ENCODE peak calls at places on chromosomes 3 and 15, in nine cellular contexts. X is transverse colon, E is heart right ventricle, Y is astrocyte, H is GM06990, M is left lung, T is testis, K is heart left ventricle, R is body of pancreas. F is an unnamed sample. For H3K27me3, the result is how much of the 10 kb centered on the place peaks cover.

GRCh38 chr3:150075417-150075865 is 104.7 kb upstream of the PFN2 start:
- DNase-seq in M (no peak), E (no peak), X (no peak), T (no peak), K (no peak), R (no peak), Y (no peak), H (no peak), F (no peak)

GRCh38 chr15:26771168-26771916 is 1.5 kb downstream of the GABRB3 start:
- DNase-seq in X (no peak), E (peak), K (peak), R (peak), H (no peak), T (peak), Y (no peak), M (no peak), F (peak)

GRCh38 chr3:141393151-141394076 is 25.1 kb downstream of the ZBTB38 start:
- DNase-seq in R (no peak), H (no peak), K (no peak), E (no peak), X (no peak), M (peak), Y (no peak), T (peak), F (peak)

GRCh38 chr15:26158176-26158575 is 295.0 kb upstream of the ATP10A start:
- DNase-seq in K (no peak), Y (no peak), X (no peak), H (no peak), M (no peak), E (no peak), T (no peak), R (no peak), F (no peak)

GRCh38 chr3:132083583-132084372 is 49.0 kb upstream of the CPNE4 start:
- DNase-seq in T (no peak), Y (peak), M (no peak), H (no peak), E (no peak), R (no peak), X (no peak), K (no peak), F (no peak)

GRCh38 chr3:10495003-10495402 is 10.4 kb downstream of the ATP2B2 start:
- DNase-seq in R (peak), T (peak), H (no peak), Y (peak), E (peak), X (no peak), K (peak), M (peak), F (no peak)

GRCh38 chr3:152159328-152159727 is 109.4 kb upstream of the MBNL1 start:
- DNase-seq in T (no peak), E (no peak), R (no peak), Y (peak), K (no peak), X (peak), M (no peak), H (no peak), F (no peak)

GRCh38 chr3:31699309-31699953 is 166.7 kb downstream of the STT3B start:
- DNase-seq in X (no peak), E (no peak), R (no peak), T (no peak), H (no peak), K (no peak), M (no peak), Y (no peak), F (no peak)

GRCh38 chr15:63121382-63122001 is at the start of gene LACTB:
- DNase-seq in H (peak), Y (peak), R (peak), X (peak), T (peak), E (peak), M (peak), K (peak), F (peak)

GRCh38 chr3:191721983-191722382 is 261.0 kb downstream of the PYDC2 start:
- DNase-seq in H (no peak), Y (peak), M (no peak), X (no peak), K (no peak), R (peak), E (no peak), T (peak), F (no peak)

GRCh38 chr3:19932422-19932821 is 1.6 kb downstream of the EFHB start:
- DNase-seq in K (no peak), R (no peak), Y (no peak), M (no peak), T (no peak), E (no peak), X (no peak), H (no peak), F (no peak)

GRCh38 chr3:109118584-109118983 is 650 bp upstream of the MORC1 start:
- DNase-seq in H (no peak), E (no peak), Y (no peak), T (no peak), K (no peak), M (no peak), R (peak), X (no peak), F (no peak)

GRCh38 chr3:192079098-192079497 is 618.1 kb downstream of the PYDC2 start:
- DNase-seq in X (no peak), M (no peak), E (no peak), R (no peak), T (no peak), K (no peak), Y (no peak), H (no peak), F (no peak)

GRCh38 chr3:123652346-123652984 is 67.6 kb upstream of the HACD2 start:
- DNase-seq in E (peak), H (peak), Y (peak), K (peak), M (peak), R (peak), T (peak), X (peak), F (peak)

DNA sequence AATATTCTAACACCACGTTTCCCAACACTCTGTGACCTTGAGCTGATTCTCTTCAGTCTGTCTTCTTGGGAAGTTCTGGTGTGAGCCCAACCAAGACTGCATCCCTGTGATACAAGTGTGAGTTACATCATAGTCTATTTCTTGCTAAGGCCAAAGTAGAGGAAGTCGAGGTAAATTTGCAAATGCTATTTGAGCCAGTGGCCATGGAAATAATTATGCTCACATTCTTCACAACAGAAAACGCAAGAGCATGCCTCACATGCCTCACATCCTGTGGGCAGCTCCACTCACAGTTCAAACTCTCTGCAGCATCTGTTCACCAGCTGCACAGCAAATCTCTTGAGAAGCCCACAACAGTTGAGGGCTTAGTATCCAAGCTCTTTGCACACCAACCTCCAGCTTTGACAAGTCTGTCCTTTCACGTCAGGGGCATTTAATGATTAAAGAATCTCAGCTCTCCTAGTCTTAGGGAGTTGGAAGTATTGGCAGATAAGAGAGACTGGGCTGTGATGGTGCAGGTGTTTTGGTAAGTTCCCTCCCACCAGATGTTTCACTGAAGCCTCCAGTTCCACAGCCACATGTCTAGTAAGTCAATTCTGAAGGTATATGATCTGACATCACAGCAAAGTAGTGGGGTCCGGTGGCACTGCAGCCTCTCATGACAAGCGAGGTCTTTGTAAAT is 166.3 kb downstream of the SSR3 start:
- DNase-seq in K (peak), Y (peak), M (no peak), E (peak), H (peak), X (no peak), R (no peak), T (no peak), F (no peak)
- H3K27me3 ChIP-seq in K (under half), Y (under half), M (under half), E (under half), H (under half), X (under half), R (under half), T (under half), F (under half)

GRCh38 chr3:114624676-114625181 is 330.9 kb downstream of the TIGIT start:
- DNase-seq in Y (peak), T (peak), M (peak), X (peak), R (peak), K (peak), E (peak), H (no peak), F (peak)
- H3K4me3 ChIP-seq in Y (peak), T (peak), M (peak), X (peak), R (no peak), K (peak), E (peak), H (no peak), F (peak)

GRCh38 chr3:46891132-46891531 is 13.6 kb downstream of the PTH1R start:
- DNase-seq in T (no peak), E (no peak), Y (no peak), H (no peak), R (no peak), K (peak), M (no peak), X (no peak), F (peak)

GRCh38 chr3:46888705-46889104 is 11.2 kb downstream of the PTH1R start:
- DNase-seq in Y (no peak), M (no peak), K (no peak), T (no peak), H (no peak), R (no peak), E (no peak), X (no peak), F (peak)

GRCh38 chr3:46887980-46888494 is 10.5 kb downstream of the PTH1R start:
- DNase-seq in Y (no peak), E (no peak), T (no peak), H (no peak), X (no peak), K (no peak), M (no peak), R (no peak), F (no peak)

GRCh38 chr3:46889381-46890110 is 12.0 kb downstream of the PTH1R start:
- DNase-seq in R (no peak), T (no peak), Y (no peak), X (no peak), E (peak), H (no peak), M (no peak), K (peak), F (peak)

DNA sequence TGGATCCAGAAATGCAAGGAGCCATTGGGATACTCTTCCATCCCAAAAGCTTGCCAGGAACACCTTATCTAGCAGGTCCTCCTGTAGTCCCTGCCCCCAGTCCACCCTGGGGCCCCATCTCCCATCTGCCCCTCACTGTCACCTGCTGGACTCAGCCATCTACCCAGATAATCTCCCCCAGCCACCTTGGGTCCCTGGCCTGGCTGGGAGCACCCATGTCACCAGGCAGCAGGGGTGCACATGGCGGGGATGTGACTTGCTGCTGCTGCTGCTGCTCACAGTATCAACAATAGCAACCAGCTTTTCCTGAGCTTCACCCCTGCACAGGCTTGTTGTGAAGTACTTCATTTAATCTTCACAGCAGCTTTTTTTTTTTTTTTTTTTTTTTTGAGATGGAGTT is 12.6 kb downstream of the PTH1R start:
- DNase-seq in Y (no peak), E (no peak), R (no peak), H (no peak), M (no peak), X (no peak), K (no peak), T (no peak), F (peak)
- H3K27me3 ChIP-seq in Y (under half), E (under half), R (under half), H (under half), M (half or more), X (under half), K (under half), T (under half), F (under half)

GRCh38 chr15:69395460-69395859 is 18.7 kb upstream of the KIF23 start:
- DNase-seq in Y (no peak), T (no peak), E (no peak), K (no peak), X (no peak), M (no peak), R (no peak), H (no peak), F (no peak)

GRCh38 chr15:69394556-69395282 is 19.4 kb upstream of the KIF23 start:
- DNase-seq in H (peak), K (peak), E (peak), M (peak), R (peak), X (peak), Y (peak), T (peak), F (peak)

GRCh38 chr15:69395991-69396390 is 18.2 kb upstream of the KIF23 start:
- DNase-seq in E (no peak), H (no peak), X (no peak), K (no peak), M (no peak), T (no peak), Y (no peak), R (no peak), F (no peak)

GRCh38 chr15:69392352-69392751 is 21.8 kb upstream of the KIF23 start:
- DNase-seq in T (no peak), R (no peak), K (no peak), E (no peak), X (no peak), M (no peak), H (no peak), Y (no peak), F (no peak)

DNA sequence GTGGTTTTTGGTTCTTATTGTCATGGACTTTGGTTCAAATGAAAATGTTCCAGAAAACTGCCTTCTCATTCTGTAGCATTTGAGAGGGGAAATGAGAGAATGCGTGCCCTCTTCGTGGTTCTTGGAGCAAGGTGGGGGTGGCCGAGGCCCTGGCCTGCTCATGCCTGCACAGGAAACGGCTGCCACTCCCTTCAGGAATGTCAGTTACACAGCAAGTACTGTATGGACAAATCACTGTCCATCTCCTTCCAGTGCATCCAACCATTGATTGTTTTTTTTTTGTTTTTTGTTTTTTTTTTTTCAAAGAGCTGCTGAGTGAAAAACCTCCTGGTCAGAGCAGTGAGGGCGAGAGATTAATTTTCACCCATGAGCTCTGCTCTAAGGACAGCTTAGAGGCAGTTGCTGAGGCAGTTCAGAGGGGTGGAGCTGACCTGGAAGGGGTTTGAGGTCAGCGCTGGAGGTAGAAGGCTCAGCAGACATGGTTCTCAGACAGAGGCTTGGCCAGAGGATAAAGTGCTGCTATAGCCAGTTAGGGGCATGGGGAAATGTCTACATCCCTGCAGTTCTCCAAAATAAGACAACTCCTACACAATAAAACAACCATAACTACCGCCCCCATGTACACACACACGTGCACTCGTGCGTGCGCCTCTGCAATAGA is 20.2 kb upstream of the KIF23 start:
- DNase-seq in R (no peak), Y (no peak), H (no peak), E (no peak), T (no peak), M (no peak), K (no peak), X (no peak), F (no peak)
- H3K4me3 ChIP-seq in R (no peak), Y (no peak), H (no peak), E (no peak), T (no peak), M (no peak), K (no peak), X (no peak), F (no peak)

GRCh38 chr3:183921096-183921495 is 36.4 kb upstream of the PARL start:
- DNase-seq in Y (no peak), X (no peak), M (no peak), H (no peak), K (no peak), T (no peak), R (no peak), E (no peak), F (no peak)

GRCh38 chr3:183914856-183915255 is 30.2 kb upstream of the PARL start:
- DNase-seq in E (no peak), H (no peak), X (no peak), Y (no peak), R (no peak), T (no peak), M (no peak), K (no peak), F (no peak)

GRCh38 chr3:183917776-183918175 is 33.1 kb upstream of the PARL start:
- DNase-seq in K (no peak), T (no peak), Y (no peak), X (no peak), H (no peak), E (no peak), M (no peak), R (no peak), F (no peak)

GRCh38 chr3:183913580-183913920 is 28.9 kb upstream of the PARL start:
- DNase-seq in M (no peak), T (no peak), E (no peak), K (no peak), Y (no peak), X (no peak), H (no peak), R (no peak), F (no peak)

GRCh38 chr3:183918178-183918577 is 33.5 kb upstream of the PARL start:
- DNase-seq in E (no peak), H (no peak), Y (no peak), T (no peak), X (no peak), M (no peak), R (no peak), K (no peak), F (no peak)
- H3K27me3 ChIP-seq in E (under half), H (under half), Y (under half), T (under half), X (under half), M (under half), R (under half), K (under half), F (under half)